ENCODE peak calls at places on chromosomes 6 and 20, in four cellular contexts. One of them, this sample, is unnamed.

GRCh38 chr6:5763407-5763806 is 243.3 kb downstream of the NRN1 start:
- DNase-seq in activated CD4-positive, alpha-beta T cell treated with anti-CD3 and anti-CD28 coated beads, Interleukin-2, amount 10 ng/mL, durations not matched to agents 7 days and 5 days: no peak
- DNase-seq in activated T-cell treated with anti-CD3 and anti-CD28 coated beads, Interleukin-2, amount 50 U/mL, for 72 hours: no peak
- DNase-seq in tibial artery: no peak
- DNase-seq in this sample: no peak

GRCh38 chr6:163457637-163458561 is 43.4 kb downstream of the QKI start:
- DNase-seq in activated CD4-positive, alpha-beta T cell treated with anti-CD3 and anti-CD28 coated beads, Interleukin-2, amount 10 ng/mL, durations not matched to agents 7 days and 5 days: no peak
- DNase-seq in activated T-cell treated with anti-CD3 and anti-CD28 coated beads, Interleukin-2, amount 50 U/mL, for 72 hours: peak; percentile 12
- DNase-seq in tibial artery: peak; percentile 44
- DNase-seq in this sample: no peak

GRCh38 chr6:32176476-32177181 is 745 bp upstream of the AGPAT1 start:
- DNase-seq in tibial artery: no peak
- DNase-seq in activated T-cell treated with anti-CD3 and anti-CD28 coated beads, Interleukin-2, amount 50 U/mL, for 72 hours: no peak
- DNase-seq in activated CD4-positive, alpha-beta T cell treated with anti-CD3 and anti-CD28 coated beads, Interleukin-2, amount 10 ng/mL, durations not matched to agents 7 days and 5 days: no peak
- DNase-seq in this sample: no peak

GRCh38 chr6:10272591-10272990 is 142.3 kb downstream of the TFAP2A start:
- DNase-seq in tibial artery: no peak
- DNase-seq in activated T-cell treated with anti-CD3 and anti-CD28 coated beads, Interleukin-2, amount 50 U/mL, for 72 hours: no peak
- DNase-seq in activated CD4-positive, alpha-beta T cell treated with anti-CD3 and anti-CD28 coated beads, Interleukin-2, amount 10 ng/mL, durations not matched to agents 7 days and 5 days: no peak
- DNase-seq in this sample: no peak

GRCh38 chr20:3935295-3935955 is 46.2 kb downstream of the PANK2 start:
- DNase-seq in tibial artery: peak; percentile 75
- DNase-seq in activated T-cell treated with anti-CD3 and anti-CD28 coated beads, Interleukin-2, amount 50 U/mL, for 72 hours: no peak
- DNase-seq in activated CD4-positive, alpha-beta T cell treated with anti-CD3 and anti-CD28 coated beads, Interleukin-2, amount 10 ng/mL, durations not matched to agents 7 days and 5 days: no peak
- DNase-seq in this sample: no peak

GRCh38 chr20:10359621-10360040 is 74.4 kb downstream of the MKKS start:
- DNase-seq in tibial artery: no peak
- DNase-seq in activated CD4-positive, alpha-beta T cell treated with anti-CD3 and anti-CD28 coated beads, Interleukin-2, amount 10 ng/mL, durations not matched to agents 7 days and 5 days: no peak
- DNase-seq in activated T-cell treated with anti-CD3 and anti-CD28 coated beads, Interleukin-2, amount 50 U/mL, for 72 hours: no peak
- DNase-seq in this sample: no peak

GRCh38 chr6:169048185-169048584 is 205.5 kb downstream of the THBS2 start:
- DNase-seq in activated CD4-positive, alpha-beta T cell treated with anti-CD3 and anti-CD28 coated beads, Interleukin-2, amount 10 ng/mL, durations not matched to agents 7 days and 5 days: no peak
- DNase-seq in tibial artery: no peak
- DNase-seq in activated T-cell treated with anti-CD3 and anti-CD28 coated beads, Interleukin-2, amount 50 U/mL, for 72 hours: no peak
- DNase-seq in this sample: no peak

GRCh38 chr6:20771427-20771826 is 237.2 kb downstream of the CDKAL1 start:
- DNase-seq in tibial artery: no peak
- DNase-seq in activated CD4-positive, alpha-beta T cell treated with anti-CD3 and anti-CD28 coated beads, Interleukin-2, amount 10 ng/mL, durations not matched to agents 7 days and 5 days: no peak
- DNase-seq in activated T-cell treated with anti-CD3 and anti-CD28 coated beads, Interleukin-2, amount 50 U/mL, for 72 hours: no peak
- DNase-seq in this sample: no peak

GRCh38 chr6:35096129-35096852 is 44.8 kb downstream of the TCP11 start:
- DNase-seq in tibial artery: no peak
- DNase-seq in activated CD4-positive, alpha-beta T cell treated with anti-CD3 and anti-CD28 coated beads, Interleukin-2, amount 10 ng/mL, durations not matched to agents 7 days and 5 days: no peak
- DNase-seq in activated T-cell treated with anti-CD3 and anti-CD28 coated beads, Interleukin-2, amount 50 U/mL, for 72 hours: no peak
- DNase-seq in this sample: no peak

GRCh38 chr6:157585274-157586087 is 204.5 kb downstream of the ZDHHC14 start:
- DNase-seq in activated CD4-positive, alpha-beta T cell treated with anti-CD3 and anti-CD28 coated beads, Interleukin-2, amount 10 ng/mL, durations not matched to agents 7 days and 5 days: peak; percentile 54
- DNase-seq in tibial artery: no peak
- DNase-seq in activated T-cell treated with anti-CD3 and anti-CD28 coated beads, Interleukin-2, amount 50 U/mL, for 72 hours: no peak
- DNase-seq in this sample: no peak

GRCh38 chr6:11972806-11973205 is 39.3 kb upstream of the HIVEP1 start:
- DNase-seq in activated CD4-positive, alpha-beta T cell treated with anti-CD3 and anti-CD28 coated beads, Interleukin-2, amount 10 ng/mL, durations not matched to agents 7 days and 5 days: no peak
- DNase-seq in tibial artery: no peak
- DNase-seq in activated T-cell treated with anti-CD3 and anti-CD28 coated beads, Interleukin-2, amount 50 U/mL, for 72 hours: no peak
- DNase-seq in this sample: no peak

GRCh38 chr6:3001773-3002293 is 2.1 kb downstream of the NQO2 start:
- DNase-seq in activated T-cell treated with anti-CD3 and anti-CD28 coated beads, Interleukin-2, amount 50 U/mL, for 72 hours: no peak
- DNase-seq in activated CD4-positive, alpha-beta T cell treated with anti-CD3 and anti-CD28 coated beads, Interleukin-2, amount 10 ng/mL, durations not matched to agents 7 days and 5 days: peak; percentile 43
- DNase-seq in tibial artery: peak; percentile 29
- DNase-seq in this sample: no peak

GRCh38 chr6:169288591-169288990 is 34.9 kb upstream of the THBS2 start:
- DNase-seq in activated CD4-positive, alpha-beta T cell treated with anti-CD3 and anti-CD28 coated beads, Interleukin-2, amount 10 ng/mL, durations not matched to agents 7 days and 5 days: no peak
- DNase-seq in activated T-cell treated with anti-CD3 and anti-CD28 coated beads, Interleukin-2, amount 50 U/mL, for 72 hours: no peak
- DNase-seq in tibial artery: peak; percentile 52
- DNase-seq in this sample: no peak

GRCh38 chr6:26336355-26337198 is 28.4 kb upstream of the BTN3A2 start:
- DNase-seq in activated T-cell treated with anti-CD3 and anti-CD28 coated beads, Interleukin-2, amount 50 U/mL, for 72 hours: no peak
- DNase-seq in tibial artery: no peak
- DNase-seq in activated CD4-positive, alpha-beta T cell treated with anti-CD3 and anti-CD28 coated beads, Interleukin-2, amount 10 ng/mL, durations not matched to agents 7 days and 5 days: no peak
- DNase-seq in this sample: no peak

GRCh38 chr6:91352878-91353277 is 766.0 kb upstream of the MAP3K7 start:
- DNase-seq in activated T-cell treated with anti-CD3 and anti-CD28 coated beads, Interleukin-2, amount 50 U/mL, for 72 hours: no peak
- DNase-seq in tibial artery: no peak
- DNase-seq in activated CD4-positive, alpha-beta T cell treated with anti-CD3 and anti-CD28 coated beads, Interleukin-2, amount 10 ng/mL, durations not matched to agents 7 days and 5 days: no peak
- DNase-seq in this sample: no peak

GRCh38 chr6:75643173-75643572 is 41.5 kb downstream of the SENP6 start:
- DNase-seq in activated T-cell treated with anti-CD3 and anti-CD28 coated beads, Interleukin-2, amount 50 U/mL, for 72 hours: no peak
- DNase-seq in activated CD4-positive, alpha-beta T cell treated with anti-CD3 and anti-CD28 coated beads, Interleukin-2, amount 10 ng/mL, durations not matched to agents 7 days and 5 days: no peak
- DNase-seq in tibial artery: no peak
- DNase-seq in this sample: no peak

GRCh38 chr20:3590164-3590563 is 73.0 kb downstream of the GFRA4 start:
- DNase-seq in tibial artery: no peak
- DNase-seq in activated CD4-positive, alpha-beta T cell treated with anti-CD3 and anti-CD28 coated beads, Interleukin-2, amount 10 ng/mL, durations not matched to agents 7 days and 5 days: no peak
- DNase-seq in activated T-cell treated with anti-CD3 and anti-CD28 coated beads, Interleukin-2, amount 50 U/mL, for 72 hours: no peak
- DNase-seq in this sample: no peak

GRCh38 chr20:20824924-20825584 is 112.6 kb upstream of the RALGAPA2 start:
- DNase-seq in tibial artery: peak; percentile 31
- DNase-seq in activated CD4-positive, alpha-beta T cell treated with anti-CD3 and anti-CD28 coated beads, Interleukin-2, amount 10 ng/mL, durations not matched to agents 7 days and 5 days: peak; percentile 73
- DNase-seq in activated T-cell treated with anti-CD3 and anti-CD28 coated beads, Interleukin-2, amount 50 U/mL, for 72 hours: peak; percentile 64
- DNase-seq in this sample: peak; percentile 48

GRCh38 chr6:21887301-21888185 is 294.0 kb downstream of the SOX4 start:
- DNase-seq in activated CD4-positive, alpha-beta T cell treated with anti-CD3 and anti-CD28 coated beads, Interleukin-2, amount 10 ng/mL, durations not matched to agents 7 days and 5 days: no peak
- DNase-seq in activated T-cell treated with anti-CD3 and anti-CD28 coated beads, Interleukin-2, amount 50 U/mL, for 72 hours: no peak
- DNase-seq in tibial artery: peak; percentile 26
- DNase-seq in this sample: no peak

GRCh38 chr6:119071576-119071975 is 6.9 kb downstream of the FAM184A start:
- DNase-seq in tibial artery: no peak
- DNase-seq in activated T-cell treated with anti-CD3 and anti-CD28 coated beads, Interleukin-2, amount 50 U/mL, for 72 hours: no peak
- DNase-seq in activated CD4-positive, alpha-beta T cell treated with anti-CD3 and anti-CD28 coated beads, Interleukin-2, amount 10 ng/mL, durations not matched to agents 7 days and 5 days: no peak
- DNase-seq in this sample: no peak

GRCh38 chr6:100376103-100376502 is 88.6 kb downstream of the SIM1 start:
- DNase-seq in tibial artery: no peak
- DNase-seq in activated T-cell treated with anti-CD3 and anti-CD28 coated beads, Interleukin-2, amount 50 U/mL, for 72 hours: no peak
- DNase-seq in activated CD4-positive, alpha-beta T cell treated with anti-CD3 and anti-CD28 coated beads, Interleukin-2, amount 10 ng/mL, durations not matched to agents 7 days and 5 days: no peak
- DNase-seq in this sample: peak; percentile 66

GRCh38 chr6:57216235-57217101 is 5.6 kb downstream of the RAB23 start:
- DNase-seq in activated CD4-positive, alpha-beta T cell treated with anti-CD3 and anti-CD28 coated beads, Interleukin-2, amount 10 ng/mL, durations not matched to agents 7 days and 5 days: no peak
- DNase-seq in tibial artery: no peak
- DNase-seq in activated T-cell treated with anti-CD3 and anti-CD28 coated beads, Interleukin-2, amount 50 U/mL, for 72 hours: no peak
- DNase-seq in this sample: no peak

GRCh38 chr6:164106345-164106769 is 691.8 kb downstream of the QKI start:
- DNase-seq in tibial artery: no peak
- DNase-seq in activated CD4-positive, alpha-beta T cell treated with anti-CD3 and anti-CD28 coated beads, Interleukin-2, amount 10 ng/mL, durations not matched to agents 7 days and 5 days: no peak
- DNase-seq in activated T-cell treated with anti-CD3 and anti-CD28 coated beads, Interleukin-2, amount 50 U/mL, for 72 hours: no peak
- DNase-seq in this sample: no peak

GRCh38 chr6:132813173-132813856 is 1.1 kb upstream of the RPS12 start:
- DNase-seq in activated T-cell treated with anti-CD3 and anti-CD28 coated beads, Interleukin-2, amount 50 U/mL, for 72 hours: peak; percentile 29
- DNase-seq in activated CD4-positive, alpha-beta T cell treated with anti-CD3 and anti-CD28 coated beads, Interleukin-2, amount 10 ng/mL, durations not matched to agents 7 days and 5 days: peak; percentile 37
- DNase-seq in tibial artery: peak; percentile 45
- DNase-seq in this sample: peak; percentile 48

GRCh38 chr6:85561750-85562357 is 31.8 kb downstream of the SNX14 start:
- DNase-seq in activated CD4-positive, alpha-beta T cell treated with anti-CD3 and anti-CD28 coated beads, Interleukin-2, amount 10 ng/mL, durations not matched to agents 7 days and 5 days: no peak
- DNase-seq in activated T-cell treated with anti-CD3 and anti-CD28 coated beads, Interleukin-2, amount 50 U/mL, for 72 hours: no peak
- DNase-seq in tibial artery: no peak
- DNase-seq in this sample: no peak

GRCh38 chr6:139732451-139732850 is 358.0 kb upstream of the CITED2 start:
- DNase-seq in activated T-cell treated with anti-CD3 and anti-CD28 coated beads, Interleukin-2, amount 50 U/mL, for 72 hours: no peak
- DNase-seq in activated CD4-positive, alpha-beta T cell treated with anti-CD3 and anti-CD28 coated beads, Interleukin-2, amount 10 ng/mL, durations not matched to agents 7 days and 5 days: no peak
- DNase-seq in tibial artery: peak; percentile 34
- DNase-seq in this sample: no peak

GRCh38 chr6:36550473-36551000 is 3.3 kb upstream of the STK38 start:
- DNase-seq in activated T-cell treated with anti-CD3 and anti-CD28 coated beads, Interleukin-2, amount 50 U/mL, for 72 hours: no peak
- DNase-seq in activated CD4-positive, alpha-beta T cell treated with anti-CD3 and anti-CD28 coated beads, Interleukin-2, amount 10 ng/mL, durations not matched to agents 7 days and 5 days: no peak
- DNase-seq in tibial artery: no peak
- DNase-seq in this sample: no peak

GRCh38 chr20:24584538-24585356 is 115.3 kb downstream of the SYNDIG1 start:
- DNase-seq in activated T-cell treated with anti-CD3 and anti-CD28 coated beads, Interleukin-2, amount 50 U/mL, for 72 hours: no peak
- DNase-seq in tibial artery: no peak
- DNase-seq in activated CD4-positive, alpha-beta T cell treated with anti-CD3 and anti-CD28 coated beads, Interleukin-2, amount 10 ng/mL, durations not matched to agents 7 days and 5 days: no peak
- DNase-seq in this sample: no peak

GRCh38 chr6:84422380-84422968 is 195.0 kb upstream of the CEP162 start:
- DNase-seq in activated CD4-positive, alpha-beta T cell treated with anti-CD3 and anti-CD28 coated beads, Interleukin-2, amount 10 ng/mL, durations not matched to agents 7 days and 5 days: peak; percentile 9
- DNase-seq in activated T-cell treated with anti-CD3 and anti-CD28 coated beads, Interleukin-2, amount 50 U/mL, for 72 hours: peak; percentile 29
- DNase-seq in tibial artery: peak; percentile 33
- DNase-seq in this sample: peak; percentile 15